ENCODE peak calls at places on chromosomes 4 and X, in four cellular contexts. One of them, this sample, is unnamed.

GRCh38 chr4:52059372-52059771 is 8.3 kb downstream of the SPATA18 start:
- DNase-seq in CD8-positive, alpha-beta T cell: no peak
- DNase-seq in endodermal cell: no peak
- DNase-seq in uterus: no peak
- DNase-seq in this sample: no peak

GRCh38 chr4:139050436-139050835 is 34.9 kb downstream of the NOCT start:
- DNase-seq in uterus: no peak
- DNase-seq in endodermal cell: no peak
- DNase-seq in CD8-positive, alpha-beta T cell: no peak
- DNase-seq in this sample: no peak

GRCh38 chr4:107275192-107275591 is 239.1 kb upstream of the DKK2 start:
- DNase-seq in uterus: no peak
- DNase-seq in endodermal cell: no peak
- DNase-seq in CD8-positive, alpha-beta T cell: no peak
- DNase-seq in this sample: no peak

GRCh38 chr4:109486007-109486406 is 52.4 kb downstream of the SEC24B start:
- DNase-seq in uterus: no peak
- DNase-seq in CD8-positive, alpha-beta T cell: no peak
- DNase-seq in endodermal cell: no peak
- DNase-seq in this sample: no peak

GRCh38 chr4:110633358-110634319 is 10.8 kb upstream of the PITX2 start:
- DNase-seq in CD8-positive, alpha-beta T cell: no peak
- DNase-seq in endodermal cell: peak; percentile 76
- DNase-seq in uterus: no peak
- DNase-seq in this sample: no peak

GRCh38 chrX:150465856-150466775 is 102.3 kb upstream of the MTM1 start:
- DNase-seq in endodermal cell: no peak
- DNase-seq in CD8-positive, alpha-beta T cell: no peak
- DNase-seq in uterus: no peak
- DNase-seq in this sample: peak; percentile 0

GRCh38 chr4:11232004-11232403 is 196.7 kb downstream of the HS3ST1 start:
- DNase-seq in CD8-positive, alpha-beta T cell: no peak
- DNase-seq in uterus: no peak
- DNase-seq in endodermal cell: no peak
- DNase-seq in this sample: no peak

GRCh38 chrX:126770179-126770578 is 49.4 kb upstream of the PRR32 start:
- DNase-seq in endodermal cell: peak; percentile 51
- DNase-seq in CD8-positive, alpha-beta T cell: no peak
- DNase-seq in uterus: no peak
- DNase-seq in this sample: no peak

GRCh38 chr4:19408488-19408887 is 843.2 kb upstream of the SLIT2 start:
- DNase-seq in uterus: no peak
- DNase-seq in CD8-positive, alpha-beta T cell: no peak
- DNase-seq in endodermal cell: no peak
- DNase-seq in this sample: no peak

GRCh38 chrX:143472334-143472938 is 44.8 kb downstream of the SPANXN3 start:
- DNase-seq in CD8-positive, alpha-beta T cell: no peak
- DNase-seq in endodermal cell: no peak
- DNase-seq in uterus: no peak
- DNase-seq in this sample: no peak

GRCh38 chr4:1215347-1216075 is 33.4 kb downstream of the CTBP1 start:
- DNase-seq in CD8-positive, alpha-beta T cell: no peak
- DNase-seq in endodermal cell: no peak
- DNase-seq in uterus: peak; percentile 72
- DNase-seq in this sample: no peak

GRCh38 chr4:173025131-173025530 is 143.5 kb upstream of the GALNT7 start:
- DNase-seq in uterus: peak; percentile 29
- DNase-seq in endodermal cell: peak; percentile 82
- DNase-seq in CD8-positive, alpha-beta T cell: no peak
- DNase-seq in this sample: peak; percentile 24

GRCh38 chrX:139967300-139967699 is 2.0 kb upstream of the CXorf66 start:
- DNase-seq in uterus: no peak
- DNase-seq in CD8-positive, alpha-beta T cell: no peak
- DNase-seq in endodermal cell: peak; percentile 56
- DNase-seq in this sample: no peak

GRCh38 chrX:66162331-66162822 is 1.7 kb upstream of the HEPH start:
- DNase-seq in CD8-positive, alpha-beta T cell: no peak
- DNase-seq in endodermal cell: no peak
- DNase-seq in uterus: no peak
- DNase-seq in this sample: no peak

GRCh38 chr4:122798101-122798500 is 28.5 kb upstream of the FGF2 start:
- DNase-seq in uterus: peak; percentile 44
- DNase-seq in endodermal cell: peak; percentile 70
- DNase-seq in CD8-positive, alpha-beta T cell: no peak
- DNase-seq in this sample: no peak

GRCh38 chr4:114267976-114268375 is 288.5 kb upstream of the ARSJ start:
- DNase-seq in CD8-positive, alpha-beta T cell: no peak
- DNase-seq in uterus: no peak
- DNase-seq in endodermal cell: no peak
- DNase-seq in this sample: no peak

GRCh38 chr4:105306820-105307219 is 160.1 kb downstream of the TET2 start:
- DNase-seq in CD8-positive, alpha-beta T cell: no peak
- DNase-seq in endodermal cell: no peak
- DNase-seq in uterus: no peak
- DNase-seq in this sample: no peak

GRCh38 chrX:69626129-69626528 is 10.2 kb downstream of the EDA start:
- DNase-seq in uterus: no peak
- DNase-seq in CD8-positive, alpha-beta T cell: no peak
- DNase-seq in endodermal cell: no peak
- DNase-seq in this sample: no peak

GRCh38 chr4:54363037-54363436 is 133.9 kb downstream of the PDGFRA start:
- DNase-seq in uterus: no peak
- DNase-seq in endodermal cell: peak; percentile 58
- DNase-seq in CD8-positive, alpha-beta T cell: no peak
- DNase-seq in this sample: no peak

GRCh38 chr4:72604324-72604723 is 35.3 kb upstream of the ADAMTS3 start:
- DNase-seq in endodermal cell: no peak
- DNase-seq in uterus: no peak
- DNase-seq in CD8-positive, alpha-beta T cell: no peak
- DNase-seq in this sample: no peak

GRCh38 chr4:91826186-91826585 is 477.6 kb upstream of the GRID2 start:
- DNase-seq in CD8-positive, alpha-beta T cell: no peak
- DNase-seq in uterus: no peak
- DNase-seq in endodermal cell: no peak
- DNase-seq in this sample: no peak

GRCh38 chr4:137200322-137200721 is 332.0 kb downstream of the PCDH18 start:
- DNase-seq in uterus: no peak
- DNase-seq in CD8-positive, alpha-beta T cell: no peak
- DNase-seq in endodermal cell: no peak
- DNase-seq in this sample: no peak

DNA sequence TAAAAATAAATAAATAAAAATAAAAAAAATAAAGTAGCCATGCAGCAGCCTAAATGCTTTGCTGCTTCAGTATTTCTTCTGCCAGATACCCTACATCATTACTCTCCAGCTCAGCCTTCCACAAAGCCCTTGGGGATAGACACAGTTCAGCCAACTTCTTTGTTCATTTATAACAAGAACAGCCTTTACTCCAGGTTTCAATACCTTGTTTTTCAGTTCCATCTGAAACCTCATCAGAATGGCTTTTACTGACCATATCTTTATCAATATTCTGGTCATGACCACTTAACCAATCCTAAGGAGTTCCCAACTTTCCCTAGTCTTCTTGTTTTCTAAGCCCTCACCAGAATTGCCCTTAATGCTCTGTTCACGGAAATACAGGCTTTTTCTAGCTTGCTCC is 128.3 kb upstream of the MED14 start:
- DNase-seq in CD8-positive, alpha-beta T cell: no peak
- DNase-seq in endodermal cell: no peak
- DNase-seq in uterus: no peak
- DNase-seq in this sample: no peak
- H3K27ac ChIP-seq in CD8-positive, alpha-beta T cell: no peak overlapping the region
- H3K27ac ChIP-seq in endodermal cell: no peak overlapping the region
- H3K27ac ChIP-seq in uterus: no peak overlapping the region
- H3K27ac ChIP-seq in this sample: no peak overlapping the region

DNA sequence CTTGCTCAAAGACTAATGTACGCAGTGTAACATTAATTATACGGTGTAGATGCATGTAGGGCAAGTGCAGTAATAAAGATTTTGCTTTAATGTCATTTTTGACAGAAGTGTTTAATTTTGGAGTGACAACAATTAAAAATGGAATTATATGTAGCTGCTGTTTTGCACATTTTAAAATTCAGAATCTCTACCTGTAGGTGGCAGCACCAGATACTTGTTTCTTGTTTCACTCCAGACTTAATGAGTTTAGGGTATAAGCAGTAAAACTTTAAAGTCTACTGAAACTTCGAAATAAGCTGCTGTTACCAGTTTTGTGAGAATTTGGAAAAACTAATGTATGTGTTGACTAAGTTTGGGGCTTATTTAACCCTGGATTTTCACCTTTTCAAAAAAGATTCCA is 144.9 kb downstream of the POLA1 start:
- DNase-seq in uterus: no peak
- DNase-seq in CD8-positive, alpha-beta T cell: no peak
- DNase-seq in endodermal cell: no peak
- DNase-seq in this sample: no peak
- H3K27ac ChIP-seq in uterus: no peak overlapping the region
- H3K27ac ChIP-seq in CD8-positive, alpha-beta T cell: no peak overlapping the region
- H3K27ac ChIP-seq in endodermal cell: no peak overlapping the region
- H3K27ac ChIP-seq in this sample: no peak overlapping the region

GRCh38 chr4:78205601-78206000 is 148.5 kb downstream of the FRAS1 start:
- DNase-seq in CD8-positive, alpha-beta T cell: no peak
- DNase-seq in uterus: no peak
- DNase-seq in endodermal cell: peak; percentile 56
- DNase-seq in this sample: no peak
- H3K27ac ChIP-seq in CD8-positive, alpha-beta T cell: no peak overlapping the region
- H3K27ac ChIP-seq in uterus: no peak overlapping the region
- H3K27ac ChIP-seq in endodermal cell: peak overlapping the region; percentile 61
- H3K27ac ChIP-seq in this sample: no peak overlapping the region

GRCh38 chr4:102345795-102346100 is 466 bp upstream of the SLC39A8 start:
- DNase-seq in endodermal cell: no peak
- DNase-seq in uterus: no peak
- DNase-seq in CD8-positive, alpha-beta T cell: no peak
- DNase-seq in this sample: no peak
- H3K27ac ChIP-seq in endodermal cell: no peak overlapping the region
- H3K27ac ChIP-seq in uterus: peak overlapping the region; percentile 66
- H3K27ac ChIP-seq in CD8-positive, alpha-beta T cell: peak overlapping the region; percentile 96
- H3K27ac ChIP-seq in this sample: peak overlapping the region; percentile 4

GRCh38 chrX:119698835-119699234 is 5.9 kb upstream of the SEPTIN6 start:
- DNase-seq in uterus: no peak
- DNase-seq in endodermal cell: peak; percentile 69
- DNase-seq in CD8-positive, alpha-beta T cell: no peak
- DNase-seq in this sample: no peak
- H3K27ac ChIP-seq in uterus: no peak overlapping the region
- H3K27ac ChIP-seq in endodermal cell: no peak overlapping the region
- H3K27ac ChIP-seq in CD8-positive, alpha-beta T cell: no peak overlapping the region
- H3K27ac ChIP-seq in this sample: no peak overlapping the region

GRCh38 chr4:2929469-2929868 is 33.7 kb downstream of the NOP14 start:
- DNase-seq in endodermal cell: no peak
- DNase-seq in CD8-positive, alpha-beta T cell: no peak
- DNase-seq in uterus: peak; percentile 13
- DNase-seq in this sample: no peak
- H3K27ac ChIP-seq in endodermal cell: peak overlapping the region; percentile 11
- H3K27ac ChIP-seq in CD8-positive, alpha-beta T cell: no peak overlapping the region
- H3K27ac ChIP-seq in uterus: no peak overlapping the region
- H3K27ac ChIP-seq in this sample: no peak overlapping the region

DNA sequence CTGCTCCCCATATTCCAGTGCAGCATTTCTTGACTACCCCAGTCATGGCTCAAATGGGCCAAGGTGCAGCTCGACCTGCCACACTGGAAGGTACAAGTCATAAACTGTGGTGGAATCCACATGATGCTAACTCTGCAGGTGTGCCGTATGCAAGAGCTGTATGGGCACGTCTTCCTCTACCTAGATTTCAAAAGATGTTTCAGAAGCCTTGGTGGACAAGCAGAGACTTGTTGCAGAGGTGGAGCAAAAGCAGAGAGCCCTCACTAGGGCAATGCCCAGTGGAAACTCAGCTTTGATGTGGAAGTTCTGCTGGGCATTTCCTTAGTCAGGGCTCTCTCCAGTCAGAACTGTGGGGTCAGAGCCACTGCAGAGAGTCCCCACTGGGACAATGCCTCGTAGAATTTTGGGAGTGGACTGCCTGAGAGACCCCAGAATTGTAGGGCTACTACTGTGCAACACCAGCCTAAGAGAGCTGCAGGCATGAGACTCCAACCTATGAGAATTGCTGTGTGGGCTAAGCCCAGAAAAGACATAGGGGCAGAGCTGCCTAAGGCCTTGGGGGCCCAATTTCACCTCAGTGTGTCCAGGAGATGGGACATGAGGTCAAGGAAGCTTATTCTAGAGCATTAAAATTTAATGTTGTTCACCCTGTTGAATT is 65.7 kb downstream of the BEX3 start:
- DNase-seq in uterus: no peak
- DNase-seq in endodermal cell: no peak
- DNase-seq in CD8-positive, alpha-beta T cell: no peak
- DNase-seq in this sample: no peak
- H3K27ac ChIP-seq in uterus: no peak overlapping the region
- H3K27ac ChIP-seq in endodermal cell: no peak overlapping the region
- H3K27ac ChIP-seq in CD8-positive, alpha-beta T cell: no peak overlapping the region
- H3K27ac ChIP-seq in this sample: no peak overlapping the region